ENCODE peak calls at places on chromosome 2, in eight cellular contexts. U is NCI-H2081 treated with DMSO at 0.1 percent for 48 hours; B is activated effector memory CD4-positive, alpha-beta T cell treated with Interleukin-2 at 50 U/mL for 16 hours; J is H7; V is hippocampal formation; D is M059J; H is endodermal cell; K is activated gamma-delta T cell. N is an unnamed sample.

GRCh38 chr2:45610281-45611019 is 617 bp downstream of the SRBD1 start:
- DNase-seq in J (peak), V (peak), U (peak), H (peak), K (peak), D (peak), B (peak), N (peak)

GRCh38 chr2:241659150-241659739 is 21.8 kb downstream of the ATG4B start:
- DNase-seq in U (no peak), J (peak), D (peak), V (peak), K (no peak), H (peak), B (no peak), N (peak)

GRCh38 chr2:121709776-121710469 is 26.8 kb downstream of the NIFK start:
- DNase-seq in H (peak), V (no peak), U (no peak), B (no peak), J (no peak), D (no peak), K (no peak), N (no peak)

GRCh38 chr2:233117811-233118480 is 57.8 kb downstream of the INPP5D start:
- DNase-seq in V (no peak), J (no peak), B (no peak), D (no peak), H (no peak), K (no peak), U (no peak), N (no peak)

GRCh38 chr2:120204945-120205670 is 18.1 kb downstream of the TMEM185B start:
- DNase-seq in B (no peak), J (no peak), K (no peak), D (no peak), H (no peak), V (no peak), U (no peak), N (no peak)

GRCh38 chr2:20015482-20016083 is 3.1 kb upstream of the MATN3 start:
- DNase-seq in J (peak), U (peak), H (no peak), V (peak), D (peak), B (no peak), K (no peak), N (peak)

GRCh38 chr2:117774716-117775115 is 39.8 kb upstream of the DDX18 start:
- DNase-seq in K (no peak), U (no peak), V (no peak), D (no peak), B (no peak), H (no peak), J (no peak), N (no peak)

GRCh38 chr2:219645631-219646527 is 18.4 kb downstream of the SLC4A3 start:
- DNase-seq in D (peak), V (no peak), K (no peak), H (peak), U (no peak), J (no peak), B (no peak), N (peak)

GRCh38 chr2:226797989-226798421 is 1.6 kb downstream of the IRS1 start:
- DNase-seq in H (no peak), D (no peak), K (no peak), V (no peak), B (no peak), J (no peak), U (no peak), N (peak)

GRCh38 chr2:127134833-127135830 is 28.2 kb upstream of the BIN1 start:
- DNase-seq in H (no peak), D (no peak), K (no peak), V (no peak), U (no peak), B (no peak), J (peak), N (no peak)

GRCh38 chr2:106085441-106085911 is 108.6 kb downstream of the UXS1 start:
- DNase-seq in D (peak), B (peak), V (no peak), U (no peak), K (no peak), J (no peak), H (no peak), N (peak)

GRCh38 chr2:240151477-240152031 is 11.1 kb upstream of the OTOS start:
- DNase-seq in U (no peak), D (no peak), B (no peak), J (no peak), K (no peak), V (no peak), H (no peak), N (no peak)

GRCh38 chr2:216548901-216549321 is 50.3 kb downstream of the RPL37A start:
- DNase-seq in J (no peak), K (no peak), D (no peak), H (no peak), B (no peak), V (no peak), U (no peak), N (no peak)

GRCh38 chr2:96823203-96823602 is 7.1 kb downstream of the CNNM3 start:
- DNase-seq in U (no peak), H (no peak), D (no peak), B (no peak), V (no peak), J (no peak), K (no peak), N (no peak)

GRCh38 chr2:100182494-100183355 is 40.3 kb upstream of the AFF3 start:
- DNase-seq in V (no peak), K (no peak), U (no peak), B (no peak), H (peak), J (peak), D (no peak), N (no peak)

GRCh38 chr2:144198116-144198515 is 321.8 kb downstream of the ZEB2 start:
- DNase-seq in V (no peak), J (no peak), D (peak), B (no peak), U (no peak), K (no peak), H (no peak), N (peak)

N was measured in HCEC 1CT.